ENCODE peak calls at places on chromosome 2, in ten cellular contexts. One of them, this sample, is unnamed.

GRCh38 chr2:237161239-237161638 is 75.5 kb downstream of the COPS8 start:
- DNase-seq in NCI-H1436: no peak
- DNase-seq in stromal cell of bone marrow: peak
- DNase-seq in mammary epithelial cell: no peak
- DNase-seq in EL: no peak
- DNase-seq in iPS-NIHi11: no peak
- DNase-seq in GM18507: no peak
- DNase-seq in GM23248: peak
- DNase-seq in omental fat pad: no peak
- DNase-seq in T-helper 9 cell: no peak
- DNase-seq in this sample: no peak

GRCh38 chr2:224723606-224724217 is 7.5 kb upstream of the CCDC195 start:
- DNase-seq in NCI-H1436: no peak
- DNase-seq in stromal cell of bone marrow: no peak
- DNase-seq in mammary epithelial cell: no peak
- DNase-seq in EL: peak
- DNase-seq in iPS-NIHi11: no peak
- DNase-seq in GM18507: no peak
- DNase-seq in GM23248: peak
- DNase-seq in omental fat pad: no peak
- DNase-seq in T-helper 9 cell: no peak
- DNase-seq in this sample: no peak

GRCh38 chr2:25266399-25266798 is 75.3 kb downstream of the DNMT3A start:
- DNase-seq in NCI-H1436: no peak
- DNase-seq in stromal cell of bone marrow: no peak
- DNase-seq in mammary epithelial cell: no peak
- DNase-seq in EL: no peak
- DNase-seq in iPS-NIHi11: no peak
- DNase-seq in GM18507: no peak
- DNase-seq in GM23248: no peak
- DNase-seq in omental fat pad: no peak
- DNase-seq in T-helper 9 cell: no peak
- DNase-seq in this sample: no peak

GRCh38 chr2:241864897-241865213 is 4.7 kb upstream of the RTP5 start:
- DNase-seq in NCI-H1436: no peak
- DNase-seq in stromal cell of bone marrow: no peak
- DNase-seq in mammary epithelial cell: no peak
- DNase-seq in EL: no peak
- DNase-seq in iPS-NIHi11: no peak
- DNase-seq in GM18507: no peak
- DNase-seq in GM23248: no peak
- DNase-seq in omental fat pad: no peak
- DNase-seq in T-helper 9 cell: no peak
- DNase-seq in this sample: no peak

GRCh38 chr2:174145827-174146226 is 102.5 kb downstream of the OLA1 start:
- DNase-seq in NCI-H1436: no peak
- DNase-seq in stromal cell of bone marrow: no peak
- DNase-seq in mammary epithelial cell: no peak
- DNase-seq in EL: peak
- DNase-seq in iPS-NIHi11: peak
- DNase-seq in GM18507: no peak
- DNase-seq in GM23248: peak
- DNase-seq in omental fat pad: no peak
- DNase-seq in T-helper 9 cell: no peak
- DNase-seq in this sample: peak

GRCh38 chr2:139574371-139574770 is 794.2 kb upstream of the NXPH2 start:
- DNase-seq in NCI-H1436: no peak
- DNase-seq in stromal cell of bone marrow: no peak
- DNase-seq in mammary epithelial cell: no peak
- DNase-seq in EL: no peak
- DNase-seq in iPS-NIHi11: no peak
- DNase-seq in GM18507: no peak
- DNase-seq in GM23248: no peak
- DNase-seq in omental fat pad: no peak
- DNase-seq in T-helper 9 cell: no peak
- DNase-seq in this sample: no peak

GRCh38 chr2:149741646-149742045 is 154.1 kb upstream of the MMADHC start:
- DNase-seq in NCI-H1436: no peak
- DNase-seq in stromal cell of bone marrow: no peak
- DNase-seq in mammary epithelial cell: peak
- DNase-seq in EL: peak
- DNase-seq in iPS-NIHi11: no peak
- DNase-seq in GM18507: no peak
- DNase-seq in GM23248: peak
- DNase-seq in omental fat pad: no peak
- DNase-seq in T-helper 9 cell: no peak
- DNase-seq in this sample: no peak

GRCh38 chr2:40096360-40096759 is 317.3 kb upstream of the THUMPD2 start:
- DNase-seq in NCI-H1436: no peak
- DNase-seq in stromal cell of bone marrow: no peak
- DNase-seq in mammary epithelial cell: no peak
- DNase-seq in EL: peak
- DNase-seq in iPS-NIHi11: no peak
- DNase-seq in GM18507: no peak
- DNase-seq in GM23248: peak
- DNase-seq in omental fat pad: no peak
- DNase-seq in T-helper 9 cell: no peak
- DNase-seq in this sample: no peak

GRCh38 chr2:234111523-234111922 is 61.0 kb downstream of the SPP2 start:
- DNase-seq in NCI-H1436: no peak
- DNase-seq in stromal cell of bone marrow: peak
- DNase-seq in mammary epithelial cell: peak
- DNase-seq in EL: peak
- DNase-seq in iPS-NIHi11: no peak
- DNase-seq in GM18507: no peak
- DNase-seq in GM23248: peak
- DNase-seq in omental fat pad: no peak
- DNase-seq in T-helper 9 cell: no peak
- DNase-seq in this sample: no peak

GRCh38 chr2:117330611-117331010 is 483.9 kb upstream of the DDX18 start:
- DNase-seq in NCI-H1436: no peak
- DNase-seq in stromal cell of bone marrow: no peak
- DNase-seq in mammary epithelial cell: no peak
- DNase-seq in EL: no peak
- DNase-seq in iPS-NIHi11: no peak
- DNase-seq in GM18507: no peak
- DNase-seq in GM23248: no peak
- DNase-seq in omental fat pad: no peak
- DNase-seq in T-helper 9 cell: no peak
- DNase-seq in this sample: no peak

GRCh38 chr2:219521066-219521880 is 7.0 kb downstream of the ASIC4 start:
- DNase-seq in NCI-H1436: no peak
- DNase-seq in stromal cell of bone marrow: peak
- DNase-seq in mammary epithelial cell: no peak
- DNase-seq in EL: peak
- DNase-seq in iPS-NIHi11: peak
- DNase-seq in GM18507: no peak
- DNase-seq in GM23248: peak
- DNase-seq in omental fat pad: no peak
- DNase-seq in T-helper 9 cell: no peak
- DNase-seq in this sample: no peak

GRCh38 chr2:223993634-223994232 is 36.5 kb downstream of the MRPL44 start:
- DNase-seq in NCI-H1436: peak
- DNase-seq in stromal cell of bone marrow: peak
- DNase-seq in mammary epithelial cell: peak
- DNase-seq in EL: peak
- DNase-seq in iPS-NIHi11: peak
- DNase-seq in GM18507: peak
- DNase-seq in GM23248: peak
- DNase-seq in omental fat pad: peak
- DNase-seq in T-helper 9 cell: peak
- DNase-seq in this sample: peak

GRCh38 chr2:127984551-127984950 is 43.3 kb downstream of the SAP130 start:
- DNase-seq in NCI-H1436: no peak
- DNase-seq in stromal cell of bone marrow: no peak
- DNase-seq in mammary epithelial cell: no peak
- DNase-seq in EL: peak
- DNase-seq in iPS-NIHi11: no peak
- DNase-seq in GM18507: no peak
- DNase-seq in GM23248: no peak
- DNase-seq in omental fat pad: no peak
- DNase-seq in T-helper 9 cell: no peak
- DNase-seq in this sample: no peak

GRCh38 chr2:16638941-16639340 is 26.7 kb downstream of the CYRIA start:
- DNase-seq in NCI-H1436: no peak
- DNase-seq in stromal cell of bone marrow: no peak
- DNase-seq in mammary epithelial cell: no peak
- DNase-seq in EL: no peak
- DNase-seq in iPS-NIHi11: no peak
- DNase-seq in GM18507: no peak
- DNase-seq in GM23248: no peak
- DNase-seq in omental fat pad: no peak
- DNase-seq in T-helper 9 cell: no peak
- DNase-seq in this sample: no peak

GRCh38 chr2:197613509-197613987 is 61.8 kb downstream of the RFTN2 start:
- DNase-seq in NCI-H1436: peak
- DNase-seq in stromal cell of bone marrow: no peak
- DNase-seq in mammary epithelial cell: no peak
- DNase-seq in EL: no peak
- DNase-seq in iPS-NIHi11: no peak
- DNase-seq in GM18507: no peak
- DNase-seq in GM23248: no peak
- DNase-seq in omental fat pad: no peak
- DNase-seq in T-helper 9 cell: no peak
- DNase-seq in this sample: no peak

GRCh38 chr2:185689906-185690539 is 48.6 kb upstream of the FSIP2 start:
- DNase-seq in NCI-H1436: no peak
- DNase-seq in stromal cell of bone marrow: no peak
- DNase-seq in mammary epithelial cell: peak
- DNase-seq in EL: no peak
- DNase-seq in iPS-NIHi11: no peak
- DNase-seq in GM18507: no peak
- DNase-seq in GM23248: no peak
- DNase-seq in omental fat pad: no peak
- DNase-seq in T-helper 9 cell: no peak
- DNase-seq in this sample: no peak

GRCh38 chr2:38146917-38147307 is 71.0 kb upstream of the CYP1B1 start:
- DNase-seq in NCI-H1436: no peak
- DNase-seq in stromal cell of bone marrow: peak
- DNase-seq in mammary epithelial cell: peak
- DNase-seq in EL: peak
- DNase-seq in iPS-NIHi11: peak
- DNase-seq in GM18507: peak
- DNase-seq in GM23248: peak
- DNase-seq in omental fat pad: peak
- DNase-seq in T-helper 9 cell: no peak
- DNase-seq in this sample: no peak

GRCh38 chr2:15638720-15639119 is 47.1 kb downstream of the DDX1 start:
- DNase-seq in NCI-H1436: no peak
- DNase-seq in stromal cell of bone marrow: peak
- DNase-seq in mammary epithelial cell: peak
- DNase-seq in EL: peak
- DNase-seq in iPS-NIHi11: no peak
- DNase-seq in GM18507: no peak
- DNase-seq in GM23248: peak
- DNase-seq in omental fat pad: no peak
- DNase-seq in T-helper 9 cell: no peak
- DNase-seq in this sample: no peak

GRCh38 chr2:209577376-209578357 is 153.8 kb downstream of the MAP2 start:
- DNase-seq in NCI-H1436: no peak
- DNase-seq in stromal cell of bone marrow: no peak
- DNase-seq in mammary epithelial cell: no peak
- DNase-seq in EL: peak
- DNase-seq in iPS-NIHi11: no peak
- DNase-seq in GM18507: no peak
- DNase-seq in GM23248: peak
- DNase-seq in omental fat pad: no peak
- DNase-seq in T-helper 9 cell: no peak
- DNase-seq in this sample: no peak

GRCh38 chr2:5190023-5190422 is 502.2 kb upstream of the SOX11 start:
- DNase-seq in NCI-H1436: no peak
- DNase-seq in stromal cell of bone marrow: no peak
- DNase-seq in mammary epithelial cell: no peak
- DNase-seq in EL: no peak
- DNase-seq in iPS-NIHi11: no peak
- DNase-seq in GM18507: no peak
- DNase-seq in GM23248: no peak
- DNase-seq in omental fat pad: no peak
- DNase-seq in T-helper 9 cell: no peak
- DNase-seq in this sample: no peak

GRCh38 chr2:78979380-78980238 is 45.9 kb upstream of the REG3G start:
- DNase-seq in NCI-H1436: peak
- DNase-seq in stromal cell of bone marrow: no peak
- DNase-seq in mammary epithelial cell: no peak
- DNase-seq in EL: no peak
- DNase-seq in iPS-NIHi11: peak
- DNase-seq in GM18507: no peak
- DNase-seq in GM23248: peak
- DNase-seq in omental fat pad: no peak
- DNase-seq in T-helper 9 cell: no peak
- DNase-seq in this sample: no peak

GRCh38 chr2:56390644-56391043 is 206.9 kb downstream of the CCDC85A start:
- DNase-seq in NCI-H1436: no peak
- DNase-seq in stromal cell of bone marrow: no peak
- DNase-seq in mammary epithelial cell: no peak
- DNase-seq in EL: peak
- DNase-seq in iPS-NIHi11: no peak
- DNase-seq in GM18507: no peak
- DNase-seq in GM23248: no peak
- DNase-seq in omental fat pad: no peak
- DNase-seq in T-helper 9 cell: no peak
- DNase-seq in this sample: no peak

GRCh38 chr2:117785740-117786139 is 28.8 kb upstream of the DDX18 start:
- DNase-seq in NCI-H1436: peak
- DNase-seq in stromal cell of bone marrow: peak
- DNase-seq in mammary epithelial cell: peak
- DNase-seq in EL: peak
- DNase-seq in iPS-NIHi11: peak
- DNase-seq in GM18507: no peak
- DNase-seq in GM23248: peak
- DNase-seq in omental fat pad: no peak
- DNase-seq in T-helper 9 cell: no peak
- DNase-seq in this sample: peak

GRCh38 chr2:31688282-31688681 is 107.5 kb upstream of the SRD5A2 start:
- DNase-seq in NCI-H1436: no peak
- DNase-seq in stromal cell of bone marrow: no peak
- DNase-seq in mammary epithelial cell: no peak
- DNase-seq in EL: no peak
- DNase-seq in iPS-NIHi11: peak
- DNase-seq in GM18507: no peak
- DNase-seq in GM23248: no peak
- DNase-seq in omental fat pad: no peak
- DNase-seq in T-helper 9 cell: no peak
- DNase-seq in this sample: no peak

GRCh38 chr2:11160731-11161455 is 5.6 kb downstream of the SLC66A3 start:
- DNase-seq in NCI-H1436: no peak
- DNase-seq in stromal cell of bone marrow: no peak
- DNase-seq in mammary epithelial cell: no peak
- DNase-seq in EL: no peak
- DNase-seq in iPS-NIHi11: no peak
- DNase-seq in GM18507: no peak
- DNase-seq in GM23248: no peak
- DNase-seq in omental fat pad: no peak
- DNase-seq in T-helper 9 cell: no peak
- DNase-seq in this sample: no peak

GRCh38 chr2:176817061-176817565 is 395.5 kb upstream of the HNRNPA3 start:
- DNase-seq in NCI-H1436: peak
- DNase-seq in stromal cell of bone marrow: no peak
- DNase-seq in mammary epithelial cell: no peak
- DNase-seq in EL: no peak
- DNase-seq in iPS-NIHi11: peak
- DNase-seq in GM18507: no peak
- DNase-seq in GM23248: peak
- DNase-seq in omental fat pad: no peak
- DNase-seq in T-helper 9 cell: no peak
- DNase-seq in this sample: no peak

GRCh38 chr2:58826795-58827194 is 585.7 kb upstream of the FANCL start:
- DNase-seq in NCI-H1436: no peak
- DNase-seq in stromal cell of bone marrow: no peak
- DNase-seq in mammary epithelial cell: no peak
- DNase-seq in EL: no peak
- DNase-seq in iPS-NIHi11: no peak
- DNase-seq in GM18507: no peak
- DNase-seq in GM23248: peak
- DNase-seq in omental fat pad: no peak
- DNase-seq in T-helper 9 cell: no peak
- DNase-seq in this sample: no peak

GRCh38 chr2:14558382-14558919 is 74.1 kb upstream of the LRATD1 start:
- DNase-seq in NCI-H1436: no peak
- DNase-seq in stromal cell of bone marrow: no peak
- DNase-seq in mammary epithelial cell: peak
- DNase-seq in EL: no peak
- DNase-seq in iPS-NIHi11: no peak
- DNase-seq in GM18507: no peak
- DNase-seq in GM23248: no peak
- DNase-seq in omental fat pad: no peak
- DNase-seq in T-helper 9 cell: no peak
- DNase-seq in this sample: no peak